ENCODE peak calls at places on chromosomes 1 and 21, in five cellular contexts. G, C, P, L and E are unnamed samples.

GRCh38 chr1:66048011-66048410 is 255.3 kb downstream of the PDE4B start:
- DNase-seq in G (no peak), C (no peak), P (no peak), L (no peak), E (no peak)

GRCh38 chr1:3714284-3714741 is 37.9 kb upstream of the CCDC27 start:
- DNase-seq in G (no peak), C (no peak), P (no peak), L (no peak), E (no peak)

GRCh38 chr1:232372431-232373225 is 257.3 kb downstream of the SIPA1L2 start:
- DNase-seq in G (no peak), C (no peak), P (no peak), L (no peak), E (no peak)

GRCh38 chr1:39036678-39037077 is 10.5 kb downstream of the NDUFS5 start:
- DNase-seq in G (no peak), C (no peak), P (no peak), L (no peak), E (no peak)

GRCh38 chr1:28737245-28738137 is 751 bp downstream of the YTHDF2 start:
- DNase-seq in G (peak), C (peak), P (peak), L (peak), E (peak)

GRCh38 chr1:167440776-167441175 is 77.6 kb downstream of the CD247 start:
- DNase-seq in G (no peak), C (no peak), P (peak), L (no peak), E (no peak)

GRCh38 chr1:244971524-244972216 is 107.3 kb upstream of the HNRNPU start:
- DNase-seq in G (no peak), C (no peak), P (no peak), L (peak), E (no peak)

GRCh38 chr21:43864806-43865470 is at the start of gene AGPAT3:
- DNase-seq in G (peak), C (peak), P (no peak), L (no peak), E (peak)

GRCh38 chr1:39150779-39151178 is 53.7 kb upstream of the MACF1 start:
- DNase-seq in G (no peak), C (no peak), P (no peak), L (no peak), E (no peak)

GRCh38 chr21:36538761-36539160 is 58.8 kb upstream of the CLDN14 start:
- DNase-seq in G (no peak), C (no peak), P (no peak), L (no peak), E (no peak)

GRCh38 chr1:92851729-92852128 is 19.9 kb downstream of the RPL5 start:
- DNase-seq in G (peak), C (no peak), P (no peak), L (no peak), E (no peak)

GRCh38 chr1:225449261-225449660 is 21.4 kb upstream of the LBR start:
- DNase-seq in G (no peak), C (no peak), P (no peak), L (no peak), E (no peak)

GRCh38 chr1:101290119-101290921 is 53.5 kb downstream of the S1PR1 start:
- DNase-seq in G (no peak), C (no peak), P (no peak), L (no peak), E (no peak)

GRCh38 chr1:6998267-6998666 is 213.0 kb downstream of the CAMTA1 start:
- DNase-seq in G (peak), C (no peak), P (no peak), L (peak), E (no peak)

GRCh38 chr1:156998840-156999239 is 46.7 kb downstream of the ARHGEF11 start:
- DNase-seq in G (peak), C (no peak), P (peak), L (no peak), E (no peak)

GRCh38 chr1:54254055-54254454 is 54.1 kb downstream of the MRPL37 start:
- DNase-seq in G (no peak), C (no peak), P (no peak), L (no peak), E (no peak)

GRCh38 chr1:222582099-222582774 is 7.5 kb downstream of the TAF1A start:
- DNase-seq in G (no peak), C (no peak), P (no peak), L (peak), E (no peak)

GRCh38 chr1:32247983-32248889 is 1.2 kb downstream of the FAM167B start:
- DNase-seq in G (peak), C (peak), P (peak), L (peak), E (peak)

GRCh38 chr1:26295194-26296138 is 11.0 kb downstream of the UBXN11 start:
- DNase-seq in G (no peak), C (no peak), P (no peak), L (no peak), E (no peak)

GRCh38 chr1:15354580-15354965 is 55.1 kb upstream of the EFHD2 start:
- DNase-seq in G (no peak), C (no peak), P (no peak), L (no peak), E (no peak)

GRCh38 chr1:46770541-46770940 is 28.3 kb upstream of the CYP4B1 start:
- DNase-seq in G (no peak), C (no peak), P (no peak), L (no peak), E (no peak)

GRCh38 chr1:172948457-172948856 is 102.3 kb downstream of the TNFSF18 start:
- DNase-seq in G (no peak), C (no peak), P (no peak), L (no peak), E (no peak)

GRCh38 chr21:44295163-44295601 is 4.7 kb upstream of the PFKL start:
- DNase-seq in G (no peak), C (no peak), P (no peak), L (no peak), E (no peak)

GRCh38 chr1:151718666-151719065 is 2.1 kb upstream of the CELF3 start:
- DNase-seq in G (no peak), C (no peak), P (no peak), L (no peak), E (no peak)
- TF ChIP-seq POLR2AphosphoS5 in G (no peak), C (no peak), P (no peak), L (no peak), E (no peak)

DNA sequence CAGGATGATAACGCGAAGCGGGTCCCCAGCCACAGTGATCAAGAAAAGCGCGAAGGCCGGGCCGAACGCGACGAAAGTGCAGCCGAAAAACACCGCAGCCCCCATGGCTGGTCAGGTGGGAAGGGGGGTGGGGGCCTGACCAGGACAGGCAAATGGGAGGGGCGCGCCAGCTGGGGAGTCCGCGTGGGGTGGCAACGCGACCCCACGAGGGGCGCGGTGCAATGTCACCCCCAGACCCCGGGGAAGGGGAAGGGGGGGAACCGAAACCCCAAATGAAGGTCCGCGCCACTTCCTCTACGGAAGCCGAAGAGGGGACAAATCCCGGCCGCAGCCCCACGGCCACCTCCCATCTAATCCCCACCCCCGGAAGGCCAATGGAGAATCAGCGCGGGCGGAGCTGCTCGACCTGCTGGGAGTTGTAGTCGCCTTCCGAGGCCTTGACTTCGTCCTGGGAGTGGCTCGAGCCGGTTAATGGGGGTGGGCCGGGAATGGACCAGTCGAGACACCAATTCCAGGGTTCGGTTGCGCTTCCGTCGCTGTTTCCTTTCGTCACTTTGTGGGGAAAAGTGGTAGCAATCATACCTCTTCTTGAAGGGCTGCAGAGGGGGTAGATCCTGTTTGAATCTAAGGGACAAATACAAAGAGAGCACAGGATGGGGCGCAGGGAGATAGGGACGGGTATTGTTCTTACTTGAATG is at the start of gene APH1A:
- DNase-seq in G (peak), C (peak), P (peak), L (peak), E (peak)
- TF ChIP-seq POLR2A in G (peak), C (no peak), P (no peak), L (peak), E (peak)

GRCh38 chr1:166305371-166305770 is 138.6 kb upstream of the FAM78B start:
- DNase-seq in G (no peak), C (no peak), P (no peak), L (no peak), E (no peak)

GRCh38 chr1:166307261-166308188 is 140.7 kb upstream of the FAM78B start:
- DNase-seq in G (no peak), C (no peak), P (no peak), L (no peak), E (no peak)

GRCh38 chr1:166300767-166301166 is 134.0 kb upstream of the FAM78B start:
- DNase-seq in G (peak), C (no peak), P (no peak), L (no peak), E (no peak)

GRCh38 chr1:166304131-166304530 is 137.3 kb upstream of the FAM78B start:
- DNase-seq in G (no peak), C (no peak), P (no peak), L (no peak), E (no peak)

GRCh38 chr1:166302919-166303758 is 136.3 kb upstream of the FAM78B start:
- DNase-seq in G (no peak), C (no peak), P (no peak), L (no peak), E (no peak)
- TF ChIP-seq TAF1 in G (no peak), C (no peak), P (no peak), L (no peak), E (no peak)

GRCh38 chr1:56400526-56400925 is 178.8 kb downstream of the PLPP3 start:
- DNase-seq in G (no peak), C (no peak), P (no peak), L (no peak), E (no peak)

GRCh38 chr1:56396524-56397067 is 182.8 kb downstream of the PLPP3 start:
- DNase-seq in G (no peak), C (no peak), P (no peak), L (no peak), E (no peak)

GRCh38 chr1:56397409-56397808 is 182.0 kb downstream of the PLPP3 start:
- DNase-seq in G (no peak), C (no peak), P (no peak), L (no peak), E (no peak)

GRCh38 chr1:56399326-56400292 is 179.8 kb downstream of the PLPP3 start:
- DNase-seq in G (no peak), C (no peak), P (no peak), L (no peak), E (no peak)

GRCh38 chr1:56397811-56398231 is 181.5 kb downstream of the PLPP3 start:
- DNase-seq in G (no peak), C (no peak), P (no peak), L (no peak), E (no peak)
- TF ChIP-seq POLR2AphosphoS5 in G (no peak), C (no peak), P (no peak), L (no peak), E (no peak)